ENCODE peak calls at places on chromosomes 3 and 15, in ten cellular contexts. One of them, this sample, is unnamed.

GRCh38 chr3:191624299-191624698 is 163.3 kb downstream of the PYDC2 start:
- DNase-seq in stimulated activated CD4-positive, alpha-beta T cell treated with anti-CD3 and anti-CD28 coated beads, Interleukin-2, amount 100 ng/mL, for 48 hours: no peak
- DNase-seq in IMR-90: no peak
- DNase-seq in fibroblast of the conjunctiva: no peak
- DNase-seq in frontal cortex: no peak
- DNase-seq in AG09319: no peak
- DNase-seq in ELR: no peak
- DNase-seq in stimulated activated CD8-positive, alpha-beta memory T cell treated with anti-CD3 and anti-CD28 coated beads, Interleukin-12 subunit alpha, Interleukin-12 subunit beta, amount 100 ng/mL, for 1 hour: no peak
- DNase-seq in GM10248: no peak
- DNase-seq in C1 segment of cervical spinal cord: no peak
- DNase-seq in this sample: no peak

GRCh38 chr3:171791695-171792082 is 18.6 kb downstream of the PLD1 start:
- DNase-seq in GM10248: no peak
- DNase-seq in AG09319: no peak
- DNase-seq in ELR: peak; percentile 78
- DNase-seq in IMR-90: peak; percentile 70
- DNase-seq in frontal cortex: no peak
- DNase-seq in stimulated activated CD4-positive, alpha-beta T cell treated with anti-CD3 and anti-CD28 coated beads, Interleukin-2, amount 100 ng/mL, for 48 hours: no peak
- DNase-seq in fibroblast of the conjunctiva: no peak
- DNase-seq in C1 segment of cervical spinal cord: no peak
- DNase-seq in stimulated activated CD8-positive, alpha-beta memory T cell treated with anti-CD3 and anti-CD28 coated beads, Interleukin-12 subunit alpha, Interleukin-12 subunit beta, amount 100 ng/mL, for 1 hour: no peak
- DNase-seq in this sample: peak; percentile 82

GRCh38 chr3:14925729-14926591 is 21.4 kb upstream of the NR2C2 start:
- DNase-seq in ELR: peak; percentile 69
- DNase-seq in C1 segment of cervical spinal cord: no peak
- DNase-seq in GM10248: peak; percentile 61
- DNase-seq in stimulated activated CD4-positive, alpha-beta T cell treated with anti-CD3 and anti-CD28 coated beads, Interleukin-2, amount 100 ng/mL, for 48 hours: no peak
- DNase-seq in fibroblast of the conjunctiva: peak; percentile 57
- DNase-seq in frontal cortex: peak; percentile 61
- DNase-seq in stimulated activated CD8-positive, alpha-beta memory T cell treated with anti-CD3 and anti-CD28 coated beads, Interleukin-12 subunit alpha, Interleukin-12 subunit beta, amount 100 ng/mL, for 1 hour: no peak
- DNase-seq in AG09319: peak; percentile 20
- DNase-seq in IMR-90: peak; percentile 71
- DNase-seq in this sample: peak; percentile 75

GRCh38 chr3:78041486-78041885 is 1001.6 kb downstream of the ROBO2 start:
- DNase-seq in ELR: no peak
- DNase-seq in stimulated activated CD8-positive, alpha-beta memory T cell treated with anti-CD3 and anti-CD28 coated beads, Interleukin-12 subunit alpha, Interleukin-12 subunit beta, amount 100 ng/mL, for 1 hour: no peak
- DNase-seq in frontal cortex: no peak
- DNase-seq in GM10248: no peak
- DNase-seq in stimulated activated CD4-positive, alpha-beta T cell treated with anti-CD3 and anti-CD28 coated beads, Interleukin-2, amount 100 ng/mL, for 48 hours: no peak
- DNase-seq in AG09319: no peak
- DNase-seq in fibroblast of the conjunctiva: no peak
- DNase-seq in IMR-90: peak; percentile 10
- DNase-seq in C1 segment of cervical spinal cord: no peak
- DNase-seq in this sample: no peak

GRCh38 chr15:32888221-32888761 is 170.5 kb downstream of the GREM1 start:
- DNase-seq in IMR-90: peak; percentile 38
- DNase-seq in C1 segment of cervical spinal cord: no peak
- DNase-seq in GM10248: no peak
- DNase-seq in fibroblast of the conjunctiva: no peak
- DNase-seq in stimulated activated CD4-positive, alpha-beta T cell treated with anti-CD3 and anti-CD28 coated beads, Interleukin-2, amount 100 ng/mL, for 48 hours: no peak
- DNase-seq in ELR: peak; percentile 51
- DNase-seq in frontal cortex: no peak
- DNase-seq in AG09319: peak; percentile 53
- DNase-seq in stimulated activated CD8-positive, alpha-beta memory T cell treated with anti-CD3 and anti-CD28 coated beads, Interleukin-12 subunit alpha, Interleukin-12 subunit beta, amount 100 ng/mL, for 1 hour: no peak
- DNase-seq in this sample: no peak

GRCh38 chr15:48437178-48437577 is 105.9 kb downstream of the DUT start:
- DNase-seq in ELR: peak; percentile 49
- DNase-seq in stimulated activated CD8-positive, alpha-beta memory T cell treated with anti-CD3 and anti-CD28 coated beads, Interleukin-12 subunit alpha, Interleukin-12 subunit beta, amount 100 ng/mL, for 1 hour: no peak
- DNase-seq in GM10248: no peak
- DNase-seq in stimulated activated CD4-positive, alpha-beta T cell treated with anti-CD3 and anti-CD28 coated beads, Interleukin-2, amount 100 ng/mL, for 48 hours: no peak
- DNase-seq in fibroblast of the conjunctiva: no peak
- DNase-seq in C1 segment of cervical spinal cord: no peak
- DNase-seq in IMR-90: peak; percentile 52
- DNase-seq in AG09319: no peak
- DNase-seq in frontal cortex: no peak
- DNase-seq in this sample: no peak

GRCh38 chr3:43779850-43780249 is 89.1 kb downstream of the ABHD5 start:
- DNase-seq in stimulated activated CD8-positive, alpha-beta memory T cell treated with anti-CD3 and anti-CD28 coated beads, Interleukin-12 subunit alpha, Interleukin-12 subunit beta, amount 100 ng/mL, for 1 hour: no peak
- DNase-seq in frontal cortex: no peak
- DNase-seq in fibroblast of the conjunctiva: no peak
- DNase-seq in ELR: no peak
- DNase-seq in stimulated activated CD4-positive, alpha-beta T cell treated with anti-CD3 and anti-CD28 coated beads, Interleukin-2, amount 100 ng/mL, for 48 hours: no peak
- DNase-seq in IMR-90: no peak
- DNase-seq in C1 segment of cervical spinal cord: no peak
- DNase-seq in GM10248: no peak
- DNase-seq in AG09319: no peak
- DNase-seq in this sample: no peak

GRCh38 chr3:24605511-24605910 is 110.9 kb upstream of the THRB start:
- DNase-seq in C1 segment of cervical spinal cord: no peak
- DNase-seq in stimulated activated CD4-positive, alpha-beta T cell treated with anti-CD3 and anti-CD28 coated beads, Interleukin-2, amount 100 ng/mL, for 48 hours: no peak
- DNase-seq in frontal cortex: no peak
- DNase-seq in stimulated activated CD8-positive, alpha-beta memory T cell treated with anti-CD3 and anti-CD28 coated beads, Interleukin-12 subunit alpha, Interleukin-12 subunit beta, amount 100 ng/mL, for 1 hour: no peak
- DNase-seq in ELR: no peak
- DNase-seq in fibroblast of the conjunctiva: no peak
- DNase-seq in IMR-90: no peak
- DNase-seq in AG09319: no peak
- DNase-seq in GM10248: no peak
- DNase-seq in this sample: no peak

GRCh38 chr15:58258501-58259274 is 120.5 kb downstream of the AQP9 start:
- DNase-seq in IMR-90: no peak
- DNase-seq in C1 segment of cervical spinal cord: no peak
- DNase-seq in frontal cortex: no peak
- DNase-seq in stimulated activated CD8-positive, alpha-beta memory T cell treated with anti-CD3 and anti-CD28 coated beads, Interleukin-12 subunit alpha, Interleukin-12 subunit beta, amount 100 ng/mL, for 1 hour: no peak
- DNase-seq in GM10248: no peak
- DNase-seq in fibroblast of the conjunctiva: no peak
- DNase-seq in AG09319: no peak
- DNase-seq in stimulated activated CD4-positive, alpha-beta T cell treated with anti-CD3 and anti-CD28 coated beads, Interleukin-2, amount 100 ng/mL, for 48 hours: no peak
- DNase-seq in ELR: no peak
- DNase-seq in this sample: peak; percentile 12

GRCh38 chr3:136559896-136560295 is 192.3 kb downstream of the STAG1 start:
- DNase-seq in IMR-90: no peak
- DNase-seq in GM10248: no peak
- DNase-seq in fibroblast of the conjunctiva: no peak
- DNase-seq in ELR: peak; percentile 45
- DNase-seq in frontal cortex: no peak
- DNase-seq in stimulated activated CD8-positive, alpha-beta memory T cell treated with anti-CD3 and anti-CD28 coated beads, Interleukin-12 subunit alpha, Interleukin-12 subunit beta, amount 100 ng/mL, for 1 hour: no peak
- DNase-seq in C1 segment of cervical spinal cord: no peak
- DNase-seq in AG09319: no peak
- DNase-seq in stimulated activated CD4-positive, alpha-beta T cell treated with anti-CD3 and anti-CD28 coated beads, Interleukin-2, amount 100 ng/mL, for 48 hours: no peak
- DNase-seq in this sample: peak; percentile 16

GRCh38 chr3:189903562-189904250 is 217.0 kb downstream of the P3H2 start:
- DNase-seq in AG09319: no peak
- DNase-seq in GM10248: no peak
- DNase-seq in fibroblast of the conjunctiva: no peak
- DNase-seq in frontal cortex: no peak
- DNase-seq in C1 segment of cervical spinal cord: no peak
- DNase-seq in stimulated activated CD4-positive, alpha-beta T cell treated with anti-CD3 and anti-CD28 coated beads, Interleukin-2, amount 100 ng/mL, for 48 hours: no peak
- DNase-seq in stimulated activated CD8-positive, alpha-beta memory T cell treated with anti-CD3 and anti-CD28 coated beads, Interleukin-12 subunit alpha, Interleukin-12 subunit beta, amount 100 ng/mL, for 1 hour: no peak
- DNase-seq in ELR: no peak
- DNase-seq in IMR-90: no peak
- DNase-seq in this sample: no peak

GRCh38 chr3:55497250-55497649 is 10.1 kb upstream of the WNT5A start:
- DNase-seq in ELR: no peak
- DNase-seq in IMR-90: no peak
- DNase-seq in stimulated activated CD4-positive, alpha-beta T cell treated with anti-CD3 and anti-CD28 coated beads, Interleukin-2, amount 100 ng/mL, for 48 hours: no peak
- DNase-seq in C1 segment of cervical spinal cord: no peak
- DNase-seq in AG09319: no peak
- DNase-seq in frontal cortex: no peak
- DNase-seq in stimulated activated CD8-positive, alpha-beta memory T cell treated with anti-CD3 and anti-CD28 coated beads, Interleukin-12 subunit alpha, Interleukin-12 subunit beta, amount 100 ng/mL, for 1 hour: no peak
- DNase-seq in fibroblast of the conjunctiva: no peak
- DNase-seq in GM10248: no peak
- DNase-seq in this sample: no peak

GRCh38 chr3:131217296-131217741 is 164.3 kb upstream of the NUDT16 start:
- DNase-seq in ELR: peak; percentile 68
- DNase-seq in GM10248: no peak
- DNase-seq in fibroblast of the conjunctiva: no peak
- DNase-seq in stimulated activated CD4-positive, alpha-beta T cell treated with anti-CD3 and anti-CD28 coated beads, Interleukin-2, amount 100 ng/mL, for 48 hours: no peak
- DNase-seq in stimulated activated CD8-positive, alpha-beta memory T cell treated with anti-CD3 and anti-CD28 coated beads, Interleukin-12 subunit alpha, Interleukin-12 subunit beta, amount 100 ng/mL, for 1 hour: no peak
- DNase-seq in AG09319: no peak
- DNase-seq in frontal cortex: no peak
- DNase-seq in C1 segment of cervical spinal cord: no peak
- DNase-seq in IMR-90: no peak
- DNase-seq in this sample: peak; percentile 38

GRCh38 chr3:36364260-36364659 is 16.0 kb upstream of the STAC start:
- DNase-seq in frontal cortex: no peak
- DNase-seq in stimulated activated CD4-positive, alpha-beta T cell treated with anti-CD3 and anti-CD28 coated beads, Interleukin-2, amount 100 ng/mL, for 48 hours: no peak
- DNase-seq in stimulated activated CD8-positive, alpha-beta memory T cell treated with anti-CD3 and anti-CD28 coated beads, Interleukin-12 subunit alpha, Interleukin-12 subunit beta, amount 100 ng/mL, for 1 hour: no peak
- DNase-seq in IMR-90: no peak
- DNase-seq in GM10248: no peak
- DNase-seq in AG09319: no peak
- DNase-seq in fibroblast of the conjunctiva: no peak
- DNase-seq in C1 segment of cervical spinal cord: no peak
- DNase-seq in ELR: no peak
- DNase-seq in this sample: no peak

GRCh38 chr15:73891328-73891975 is 18.1 kb downstream of the TBC1D21 start:
- DNase-seq in frontal cortex: no peak
- DNase-seq in IMR-90: no peak
- DNase-seq in AG09319: no peak
- DNase-seq in fibroblast of the conjunctiva: no peak
- DNase-seq in GM10248: no peak
- DNase-seq in stimulated activated CD8-positive, alpha-beta memory T cell treated with anti-CD3 and anti-CD28 coated beads, Interleukin-12 subunit alpha, Interleukin-12 subunit beta, amount 100 ng/mL, for 1 hour: no peak
- DNase-seq in stimulated activated CD4-positive, alpha-beta T cell treated with anti-CD3 and anti-CD28 coated beads, Interleukin-2, amount 100 ng/mL, for 48 hours: no peak
- DNase-seq in C1 segment of cervical spinal cord: no peak
- DNase-seq in ELR: no peak
- DNase-seq in this sample: no peak

GRCh38 chr3:144039661-144040060 is 68.0 kb downstream of the DIPK2A start:
- DNase-seq in stimulated activated CD4-positive, alpha-beta T cell treated with anti-CD3 and anti-CD28 coated beads, Interleukin-2, amount 100 ng/mL, for 48 hours: no peak
- DNase-seq in ELR: peak; percentile 60
- DNase-seq in frontal cortex: no peak
- DNase-seq in fibroblast of the conjunctiva: no peak
- DNase-seq in IMR-90: peak; percentile 38
- DNase-seq in stimulated activated CD8-positive, alpha-beta memory T cell treated with anti-CD3 and anti-CD28 coated beads, Interleukin-12 subunit alpha, Interleukin-12 subunit beta, amount 100 ng/mL, for 1 hour: no peak
- DNase-seq in GM10248: no peak
- DNase-seq in AG09319: no peak
- DNase-seq in C1 segment of cervical spinal cord: no peak
- DNase-seq in this sample: no peak

GRCh38 chr3:132029182-132029902 is 5.5 kb downstream of the CPNE4 start:
- DNase-seq in AG09319: peak; percentile 44
- DNase-seq in ELR: peak; percentile 84
- DNase-seq in stimulated activated CD8-positive, alpha-beta memory T cell treated with anti-CD3 and anti-CD28 coated beads, Interleukin-12 subunit alpha, Interleukin-12 subunit beta, amount 100 ng/mL, for 1 hour: peak; percentile 7
- DNase-seq in stimulated activated CD4-positive, alpha-beta T cell treated with anti-CD3 and anti-CD28 coated beads, Interleukin-2, amount 100 ng/mL, for 48 hours: peak; percentile 68
- DNase-seq in GM10248: peak; percentile 73
- DNase-seq in fibroblast of the conjunctiva: peak; percentile 75
- DNase-seq in C1 segment of cervical spinal cord: no peak
- DNase-seq in IMR-90: peak; percentile 61
- DNase-seq in frontal cortex: peak; percentile 48
- DNase-seq in this sample: peak; percentile 75

GRCh38 chr3:40782086-40782721 is 257.4 kb downstream of the ZNF621 start:
- DNase-seq in ELR: peak; percentile 15
- DNase-seq in frontal cortex: no peak
- DNase-seq in C1 segment of cervical spinal cord: no peak
- DNase-seq in stimulated activated CD8-positive, alpha-beta memory T cell treated with anti-CD3 and anti-CD28 coated beads, Interleukin-12 subunit alpha, Interleukin-12 subunit beta, amount 100 ng/mL, for 1 hour: no peak
- DNase-seq in AG09319: no peak
- DNase-seq in stimulated activated CD4-positive, alpha-beta T cell treated with anti-CD3 and anti-CD28 coated beads, Interleukin-2, amount 100 ng/mL, for 48 hours: no peak
- DNase-seq in GM10248: no peak
- DNase-seq in IMR-90: no peak
- DNase-seq in fibroblast of the conjunctiva: no peak
- DNase-seq in this sample: no peak

GRCh38 chr3:172151610-172152293 is 112.4 kb downstream of the FNDC3B start:
- DNase-seq in ELR: no peak
- DNase-seq in fibroblast of the conjunctiva: no peak
- DNase-seq in C1 segment of cervical spinal cord: no peak
- DNase-seq in stimulated activated CD8-positive, alpha-beta memory T cell treated with anti-CD3 and anti-CD28 coated beads, Interleukin-12 subunit alpha, Interleukin-12 subunit beta, amount 100 ng/mL, for 1 hour: no peak
- DNase-seq in IMR-90: no peak
- DNase-seq in AG09319: no peak
- DNase-seq in stimulated activated CD4-positive, alpha-beta T cell treated with anti-CD3 and anti-CD28 coated beads, Interleukin-2, amount 100 ng/mL, for 48 hours: no peak
- DNase-seq in frontal cortex: no peak
- DNase-seq in GM10248: no peak
- DNase-seq in this sample: no peak

GRCh38 chr3:84039091-84039490 is 919.7 kb upstream of the CADM2 start:
- DNase-seq in AG09319: no peak
- DNase-seq in IMR-90: no peak
- DNase-seq in C1 segment of cervical spinal cord: no peak
- DNase-seq in fibroblast of the conjunctiva: no peak
- DNase-seq in stimulated activated CD4-positive, alpha-beta T cell treated with anti-CD3 and anti-CD28 coated beads, Interleukin-2, amount 100 ng/mL, for 48 hours: no peak
- DNase-seq in ELR: no peak
- DNase-seq in stimulated activated CD8-positive, alpha-beta memory T cell treated with anti-CD3 and anti-CD28 coated beads, Interleukin-12 subunit alpha, Interleukin-12 subunit beta, amount 100 ng/mL, for 1 hour: no peak
- DNase-seq in GM10248: no peak
- DNase-seq in frontal cortex: no peak
- DNase-seq in this sample: no peak

GRCh38 chr3:131694351-131694750 is 191.6 kb upstream of the MRPL3 start:
- DNase-seq in GM10248: no peak
- DNase-seq in AG09319: no peak
- DNase-seq in fibroblast of the conjunctiva: no peak
- DNase-seq in ELR: no peak
- DNase-seq in frontal cortex: no peak
- DNase-seq in stimulated activated CD8-positive, alpha-beta memory T cell treated with anti-CD3 and anti-CD28 coated beads, Interleukin-12 subunit alpha, Interleukin-12 subunit beta, amount 100 ng/mL, for 1 hour: no peak
- DNase-seq in stimulated activated CD4-positive, alpha-beta T cell treated with anti-CD3 and anti-CD28 coated beads, Interleukin-2, amount 100 ng/mL, for 48 hours: no peak
- DNase-seq in IMR-90: no peak
- DNase-seq in C1 segment of cervical spinal cord: no peak
- DNase-seq in this sample: no peak

GRCh38 chr3:15796771-15797599 is 794 bp downstream of the ANKRD28 start:
- DNase-seq in fibroblast of the conjunctiva: peak; percentile 71
- DNase-seq in frontal cortex: peak; percentile 4
- DNase-seq in ELR: peak; percentile 88
- DNase-seq in AG09319: no peak
- DNase-seq in IMR-90: peak; percentile 77
- DNase-seq in C1 segment of cervical spinal cord: no peak
- DNase-seq in stimulated activated CD4-positive, alpha-beta T cell treated with anti-CD3 and anti-CD28 coated beads, Interleukin-2, amount 100 ng/mL, for 48 hours: no peak
- DNase-seq in stimulated activated CD8-positive, alpha-beta memory T cell treated with anti-CD3 and anti-CD28 coated beads, Interleukin-12 subunit alpha, Interleukin-12 subunit beta, amount 100 ng/mL, for 1 hour: no peak
- DNase-seq in GM10248: no peak
- DNase-seq in this sample: peak; percentile 69

GRCh38 chr15:38605744-38606143 is 41.1 kb upstream of the RASGRP1 start:
- DNase-seq in ELR: no peak
- DNase-seq in IMR-90: no peak
- DNase-seq in stimulated activated CD4-positive, alpha-beta T cell treated with anti-CD3 and anti-CD28 coated beads, Interleukin-2, amount 100 ng/mL, for 48 hours: no peak
- DNase-seq in stimulated activated CD8-positive, alpha-beta memory T cell treated with anti-CD3 and anti-CD28 coated beads, Interleukin-12 subunit alpha, Interleukin-12 subunit beta, amount 100 ng/mL, for 1 hour: no peak
- DNase-seq in C1 segment of cervical spinal cord: no peak
- DNase-seq in frontal cortex: no peak
- DNase-seq in GM10248: no peak
- DNase-seq in AG09319: no peak
- DNase-seq in fibroblast of the conjunctiva: no peak
- DNase-seq in this sample: no peak

GRCh38 chr15:52463638-52464037 is 65.0 kb downstream of the MYO5A start:
- DNase-seq in C1 segment of cervical spinal cord: no peak
- DNase-seq in ELR: peak; percentile 37
- DNase-seq in fibroblast of the conjunctiva: no peak
- DNase-seq in IMR-90: peak; percentile 39
- DNase-seq in frontal cortex: no peak
- DNase-seq in stimulated activated CD8-positive, alpha-beta memory T cell treated with anti-CD3 and anti-CD28 coated beads, Interleukin-12 subunit alpha, Interleukin-12 subunit beta, amount 100 ng/mL, for 1 hour: no peak
- DNase-seq in GM10248: no peak
- DNase-seq in AG09319: no peak
- DNase-seq in stimulated activated CD4-positive, alpha-beta T cell treated with anti-CD3 and anti-CD28 coated beads, Interleukin-2, amount 100 ng/mL, for 48 hours: no peak
- DNase-seq in this sample: no peak

GRCh38 chr15:100779331-100780207 is 100.1 kb upstream of the ALDH1A3 start:
- DNase-seq in IMR-90: no peak
- DNase-seq in ELR: no peak
- DNase-seq in frontal cortex: no peak
- DNase-seq in C1 segment of cervical spinal cord: no peak
- DNase-seq in GM10248: peak; percentile 4
- DNase-seq in fibroblast of the conjunctiva: no peak
- DNase-seq in AG09319: no peak
- DNase-seq in stimulated activated CD8-positive, alpha-beta memory T cell treated with anti-CD3 and anti-CD28 coated beads, Interleukin-12 subunit alpha, Interleukin-12 subunit beta, amount 100 ng/mL, for 1 hour: no peak
- DNase-seq in stimulated activated CD4-positive, alpha-beta T cell treated with anti-CD3 and anti-CD28 coated beads, Interleukin-2, amount 100 ng/mL, for 48 hours: no peak
- DNase-seq in this sample: no peak

GRCh38 chr15:71186267-71186666 is 71.0 kb downstream of the THSD4 start:
- DNase-seq in stimulated activated CD8-positive, alpha-beta memory T cell treated with anti-CD3 and anti-CD28 coated beads, Interleukin-12 subunit alpha, Interleukin-12 subunit beta, amount 100 ng/mL, for 1 hour: no peak
- DNase-seq in IMR-90: no peak
- DNase-seq in C1 segment of cervical spinal cord: no peak
- DNase-seq in stimulated activated CD4-positive, alpha-beta T cell treated with anti-CD3 and anti-CD28 coated beads, Interleukin-2, amount 100 ng/mL, for 48 hours: no peak
- DNase-seq in fibroblast of the conjunctiva: no peak
- DNase-seq in ELR: no peak
- DNase-seq in AG09319: no peak
- DNase-seq in frontal cortex: no peak
- DNase-seq in GM10248: no peak
- DNase-seq in this sample: no peak

GRCh38 chr3:169581633-169582032 is 81.9 kb downstream of the MECOM start:
- DNase-seq in C1 segment of cervical spinal cord: no peak
- DNase-seq in IMR-90: peak; percentile 7
- DNase-seq in stimulated activated CD4-positive, alpha-beta T cell treated with anti-CD3 and anti-CD28 coated beads, Interleukin-2, amount 100 ng/mL, for 48 hours: no peak
- DNase-seq in AG09319: no peak
- DNase-seq in ELR: peak; percentile 36
- DNase-seq in GM10248: no peak
- DNase-seq in fibroblast of the conjunctiva: no peak
- DNase-seq in frontal cortex: no peak
- DNase-seq in stimulated activated CD8-positive, alpha-beta memory T cell treated with anti-CD3 and anti-CD28 coated beads, Interleukin-12 subunit alpha, Interleukin-12 subunit beta, amount 100 ng/mL, for 1 hour: no peak
- DNase-seq in this sample: no peak

GRCh38 chr3:48187579-48188265 is 495 bp downstream of the CDC25A start:
- DNase-seq in fibroblast of the conjunctiva: peak; percentile 49
- DNase-seq in C1 segment of cervical spinal cord: no peak
- DNase-seq in stimulated activated CD4-positive, alpha-beta T cell treated with anti-CD3 and anti-CD28 coated beads, Interleukin-2, amount 100 ng/mL, for 48 hours: peak; percentile 37
- DNase-seq in AG09319: no peak
- DNase-seq in ELR: no peak
- DNase-seq in frontal cortex: peak; percentile 39
- DNase-seq in IMR-90: no peak
- DNase-seq in GM10248: no peak
- DNase-seq in stimulated activated CD8-positive, alpha-beta memory T cell treated with anti-CD3 and anti-CD28 coated beads, Interleukin-12 subunit alpha, Interleukin-12 subunit beta, amount 100 ng/mL, for 1 hour: no peak
- DNase-seq in this sample: peak; percentile 5

This sample was measured in fibroblast of villous mesenchyme.